ENCODE peak calls at places on chromosomes 13 and 19, in five cellular contexts. R is tibial nerve, E is esophagus squamous epithelium, X is PC-9, H is IMR-90. M is an unnamed sample.

GRCh38 chr13:80680786-80681366 is 339.9 kb upstream of the SPRY2 start:
- DNase-seq in X (no peak), R (no peak), H (no peak), E (no peak), M (no peak)

GRCh38 chr19:4710281-4710600 is 13.4 kb downstream of the DPP9 start:
- DNase-seq in X (no peak), E (no peak), R (no peak), H (no peak), M (no peak)

GRCh38 chr13:21805733-21806132 is 134.9 kb downstream of the FGF9 start:
- DNase-seq in R (no peak), X (no peak), E (no peak), H (no peak), M (no peak)

GRCh38 chr19:16262618-16263017 is 62.0 kb upstream of the KLF2 start:
- DNase-seq in E (no peak), X (no peak), R (no peak), H (no peak), M (no peak)

GRCh38 chr13:69912576-69913074 is 195.0 kb upstream of the ATXN8OS start:
- DNase-seq in R (no peak), X (no peak), H (no peak), E (no peak), M (no peak)

GRCh38 chr19:46786236-46787039 is 2.0 kb downstream of the SLC1A5 start:
- DNase-seq in H (peak), X (peak), R (peak), E (no peak), M (peak)

GRCh38 chr19:39398297-39398864 is 7.2 kb downstream of the MED29 start:
- DNase-seq in E (no peak), H (peak), X (peak), R (peak), M (no peak)

GRCh38 chr13:111586291-111586690 is 265.8 kb downstream of the TEX29 start:
- DNase-seq in X (no peak), R (no peak), E (no peak), H (no peak), M (no peak)

GRCh38 chr13:72246396-72246795 is 379.4 kb upstream of the DACH1 start:
- DNase-seq in X (no peak), R (no peak), H (no peak), E (no peak), M (no peak)

GRCh38 chr13:77511552-77511951 is 24.0 kb upstream of the SCEL start:
- DNase-seq in X (no peak), H (no peak), E (no peak), R (no peak), M (no peak)

GRCh38 chr13:38905081-38905480 is 85.5 kb downstream of the STOML3 start:
- DNase-seq in H (no peak), R (no peak), E (no peak), X (no peak), M (no peak)

GRCh38 chr19:45752639-45753038 is 16.4 kb downstream of the SIX5 start:
- DNase-seq in R (no peak), H (no peak), E (no peak), X (no peak), M (no peak)

GRCh38 chr19:7681336-7682174 is 922 bp downstream of the TRAPPC5 start:
- DNase-seq in R (peak), H (peak), X (peak), E (peak), M (peak)

GRCh38 chr19:37413243-37414084 is 42.6 kb downstream of the ZNF527 start:
- DNase-seq in H (no peak), X (no peak), E (no peak), R (no peak), M (no peak)

GRCh38 chr13:41401371-41401770 is 56.0 kb upstream of the RGCC start:
- DNase-seq in H (no peak), X (no peak), E (no peak), R (no peak), M (no peak)

GRCh38 chr19:374886-375235 is 30.3 kb upstream of the MIER2 start:
- DNase-seq in E (no peak), R (no peak), X (no peak), H (no peak), M (peak)

GRCh38 chr13:37448072-37448471 is 150.5 kb downstream of the POSTN start:
- DNase-seq in X (no peak), E (no peak), H (peak), R (no peak), M (no peak)

GRCh38 chr19:49338691-49339363 is 3.6 kb downstream of the CD37 start:
- DNase-seq in H (no peak), X (peak), R (peak), E (no peak), M (peak)

GRCh38 chr13:114071441-114071840 is 61.0 kb downstream of the RASA3 start:
- DNase-seq in R (peak), X (no peak), H (no peak), E (no peak), M (no peak)

GRCh38 chr19:2337329-2337707 is 8.8 kb downstream of the SPPL2B start:
- DNase-seq in H (peak), R (no peak), E (no peak), X (no peak), M (no peak)

GRCh38 chr19:13962738-13963602 is 10.7 kb downstream of the DCAF15 start:
- DNase-seq in H (peak), E (no peak), X (no peak), R (no peak), M (peak)

GRCh38 chr19:14555918-14556661 is 15.8 kb downstream of the NDUFB7 start:
- DNase-seq in X (peak), H (peak), E (no peak), R (no peak), M (no peak)

GRCh38 chr19:8108560-8109445 is 40.6 kb downstream of the FBN3 start:
- DNase-seq in E (no peak), H (no peak), X (no peak), R (no peak), M (no peak)

GRCh38 chr13:49859568-49859967 is 67.1 kb upstream of the KPNA3 start:
- DNase-seq in X (peak), E (no peak), R (no peak), H (peak), M (no peak)

GRCh38 chr19:48111280-48111679 is 663 bp upstream of the PLA2G4C start:
- DNase-seq in H (no peak), E (no peak), X (no peak), R (no peak), M (no peak)

GRCh38 chr13:50531917-50532899 is 311.3 kb downstream of the DLEU7 start:
- DNase-seq in E (no peak), H (peak), R (no peak), X (no peak), M (no peak)

GRCh38 chr19:11448410-11448809 is 13.0 kb downstream of the PRKCSH start:
- DNase-seq in X (no peak), R (no peak), H (no peak), E (no peak), M (no peak)

GRCh38 chr13:44141213-44141724 is 232.4 kb upstream of the SERP2 start:
- DNase-seq in X (peak), E (no peak), H (no peak), R (no peak), M (no peak)

GRCh38 chr19:15251749-15252397 is 19.6 kb upstream of the EPHX3 start:
- DNase-seq in H (peak), E (no peak), R (peak), X (peak), M (peak)

GRCh38 chr13:85140192-85140591 is 659.0 kb downstream of the SLITRK6 start:
- DNase-seq in E (no peak), H (no peak), X (peak), R (no peak), M (no peak)

GRCh38 chr13:76879211-76879875 is 6.9 kb downstream of the KCTD12 start:
- DNase-seq in X (no peak), R (no peak), H (peak), E (peak), M (peak)

GRCh38 chr19:15466851-15467733 is 2.7 kb upstream of the RASAL3 start:
- DNase-seq in R (no peak), H (peak), E (no peak), X (no peak), M (no peak)

GRCh38 chr19:55678121-55678671 is 3.2 kb downstream of the EPN1 start:
- DNase-seq in E (peak), H (no peak), X (no peak), R (no peak), M (no peak)
- H3K27ac ChIP-seq in E (peak), H (no peak), X (no peak), R (no peak), M (peak)

GRCh38 chr19:5935473-5936307 is 21.6 kb downstream of the CAPS start:
- DNase-seq in H (peak), E (no peak), X (no peak), R (no peak), M (no peak)

GRCh38 chr19:5934779-5935472 is 20.9 kb downstream of the CAPS start:
- DNase-seq in R (no peak), E (no peak), H (peak), X (no peak), M (no peak)

GRCh38 chr19:5934002-5934401 is 19.9 kb downstream of the CAPS start:
- DNase-seq in X (no peak), E (no peak), R (no peak), H (peak), M (no peak)

GRCh38 chr19:5937550-5937949 is 23.5 kb downstream of the CAPS start:
- DNase-seq in R (no peak), E (no peak), H (no peak), X (no peak), M (no peak)

GRCh38 chr19:5936308-5936980 is 22.4 kb downstream of the CAPS start:
- DNase-seq in E (no peak), R (no peak), H (no peak), X (no peak), M (no peak)
- TF ChIP-seq CTCF in E (no peak), R (no peak), H (no peak), X (no peak), M (no peak)

DNA sequence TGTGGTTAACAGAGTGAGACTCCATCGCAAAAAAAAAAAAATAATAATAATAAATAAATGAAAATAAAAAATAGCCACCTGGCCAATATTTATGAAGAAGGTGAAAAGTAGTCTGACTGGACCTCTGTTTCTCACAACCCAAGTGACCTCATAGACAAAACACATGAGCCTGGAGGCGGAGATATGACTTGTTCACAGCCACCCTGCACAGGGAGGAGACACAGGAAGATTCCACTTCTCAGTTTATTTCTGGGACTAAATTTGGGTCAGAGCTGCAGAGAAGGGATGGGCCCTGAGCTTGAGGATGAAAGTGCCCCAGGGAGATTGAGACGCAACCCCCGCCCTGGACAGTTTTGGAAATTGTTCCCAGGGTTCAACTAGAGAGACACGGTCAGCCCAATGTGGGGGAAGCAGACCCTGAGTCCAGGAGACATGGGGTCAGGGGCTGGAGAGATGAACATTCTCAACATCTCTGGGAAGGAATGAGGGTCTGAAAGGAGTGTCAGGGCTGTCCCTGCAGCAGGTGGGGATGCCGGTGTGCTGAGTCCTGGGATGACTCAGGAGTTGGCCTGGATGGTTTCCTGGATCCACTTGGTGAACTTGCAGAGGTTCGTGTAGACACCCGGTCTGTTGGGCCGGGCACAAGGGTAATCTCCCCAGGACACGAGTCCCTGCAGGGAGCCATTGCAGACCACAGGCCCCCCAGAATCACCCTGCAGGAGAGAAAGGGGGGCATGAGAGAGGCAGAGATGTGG is 9.6 kb downstream of the KLK5 start:
- DNase-seq in X (peak), E (no peak), R (no peak), H (no peak), M (no peak)
- H3K27ac ChIP-seq in X (no peak), E (peak), R (no peak), H (no peak), M (no peak)

GRCh38 chr19:34733826-34734600 is at the start of gene ZNF181:
- DNase-seq in E (peak), X (peak), R (peak), H (peak), M (peak)
- TF ChIP-seq CTCF in E (no peak), X (no peak), R (no peak), H (no peak), M (no peak)

GRCh38 chr19:3621689-3622088 is 4.9 kb downstream of the CACTIN start:
- DNase-seq in E (no peak), X (no peak), H (no peak), R (no peak), M (no peak)

GRCh38 chr19:3623716-3624115 is 2.9 kb downstream of the CACTIN start:
- DNase-seq in X (no peak), R (no peak), H (no peak), E (no peak), M (no peak)

GRCh38 chr19:3620145-3620816 is 6.3 kb downstream of the CACTIN start:
- DNase-seq in R (no peak), X (no peak), H (no peak), E (no peak), M (no peak)

GRCh38 chr19:3620817-3621547 is 5.6 kb downstream of the CACTIN start:
- DNase-seq in E (no peak), H (no peak), R (no peak), X (no peak), M (no peak)

GRCh38 chr19:3622224-3622623 is 4.4 kb downstream of the CACTIN start:
- DNase-seq in E (no peak), H (no peak), R (no peak), X (no peak), M (no peak)
- H3K27ac ChIP-seq in E (no peak), H (no peak), R (no peak), X (no peak), M (no peak)

GRCh38 chr19:29259153-29259552 is 46.2 kb upstream of the UQCRFS1 start:
- DNase-seq in X (no peak), E (no peak), R (no peak), H (no peak), M (peak)
- TF ChIP-seq CTCF in X (peak), E (no peak), R (no peak), H (peak), M (no peak)

DNA sequence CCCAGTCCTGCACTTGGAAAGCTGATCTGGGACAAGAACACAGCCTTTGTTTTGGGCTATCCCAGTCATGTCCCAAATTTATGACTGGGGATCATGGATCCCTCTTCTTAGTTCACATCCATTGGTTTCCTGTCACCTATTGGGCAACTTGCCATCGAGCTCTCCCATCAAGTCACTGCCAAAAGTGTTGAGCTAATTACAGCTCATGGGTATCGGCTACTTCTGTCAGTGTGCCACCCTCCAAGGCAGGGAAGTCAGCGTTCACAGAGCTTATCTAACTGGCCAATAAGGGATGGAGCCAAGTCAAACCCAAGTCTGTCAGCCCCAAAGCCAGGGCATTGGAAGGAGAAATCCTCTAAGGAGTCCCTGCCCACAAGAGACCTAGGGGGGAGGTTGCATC is 53.2 kb upstream of the KATNAL1 start:
- DNase-seq in R (no peak), H (no peak), E (no peak), X (no peak), M (no peak)
- H3K27ac ChIP-seq in R (no peak), H (no peak), E (no peak), X (no peak), M (no peak)

GRCh38 chr19:33177417-33177976 is 16.6 kb upstream of the LRP3 start:
- DNase-seq in X (no peak), E (peak), R (no peak), H (no peak), M (no peak)

GRCh38 chr19:33175156-33175782 is 18.9 kb upstream of the LRP3 start:
- DNase-seq in R (no peak), E (no peak), X (no peak), H (no peak), M (no peak)

GRCh38 chr19:33176670-33177416 is 17.3 kb upstream of the LRP3 start:
- DNase-seq in E (peak), X (peak), H (peak), R (peak), M (peak)

GRCh38 chr19:33174186-33174585 is 19.9 kb upstream of the LRP3 start:
- DNase-seq in R (no peak), X (no peak), E (no peak), H (no peak), M (no peak)

GRCh38 chr19:33175886-33176669 is 18.1 kb upstream of the LRP3 start:
- DNase-seq in X (peak), H (peak), E (peak), R (no peak), M (peak)
- TF ChIP-seq CTCF in X (peak), H (no peak), E (no peak), R (no peak), M (no peak)

GRCh38 chr13:46663216-46663615 is 110.2 kb downstream of the LRCH1 start:
- DNase-seq in X (no peak), H (no peak), R (no peak), E (no peak), M (no peak)

GRCh38 chr13:46664195-46664594 is 111.2 kb downstream of the LRCH1 start:
- DNase-seq in H (no peak), X (no peak), R (no peak), E (no peak), M (no peak)

GRCh38 chr13:46665243-46665629 is 112.3 kb downstream of the LRCH1 start:
- DNase-seq in E (no peak), H (no peak), X (no peak), R (no peak), M (no peak)

GRCh38 chr13:46662690-46663089 is 109.7 kb downstream of the LRCH1 start:
- DNase-seq in H (no peak), X (no peak), E (no peak), R (no peak), M (no peak)

DNA sequence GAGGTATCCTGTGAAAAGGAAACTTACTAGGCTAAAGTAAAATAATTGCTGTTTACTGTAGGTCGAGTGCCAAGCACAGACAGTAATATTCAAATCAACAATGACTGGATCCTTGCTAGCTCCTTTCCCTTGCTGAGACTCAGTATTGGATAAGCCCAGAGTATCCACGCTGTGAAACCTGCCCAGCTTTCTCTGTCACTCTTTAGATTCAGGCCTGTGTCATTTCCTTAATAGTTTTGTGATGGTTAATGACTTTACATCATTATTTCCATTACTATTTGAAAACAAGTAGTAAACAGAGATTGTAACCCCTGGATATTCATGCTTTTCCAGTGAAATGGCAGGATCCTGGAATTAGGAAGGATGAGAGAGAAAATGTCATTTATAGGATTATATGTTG is 110.7 kb downstream of the LRCH1 start:
- DNase-seq in X (no peak), H (no peak), R (no peak), E (no peak), M (no peak)
- H3K27ac ChIP-seq in X (no peak), H (no peak), R (no peak), E (peak), M (no peak)

GRCh38 chr19:58056261-58056660 is 2.8 kb upstream of the ZNF135 start:
- DNase-seq in E (no peak), H (no peak), R (no peak), X (no peak), M (no peak)

GRCh38 chr19:58056861-58057260 is 2.2 kb upstream of the ZNF135 start:
- DNase-seq in H (no peak), R (no peak), E (no peak), X (no peak), M (no peak)

GRCh38 chr19:58054792-58055482 is 4.1 kb upstream of the ZNF135 start:
- DNase-seq in X (no peak), H (peak), R (no peak), E (no peak), M (no peak)

GRCh38 chr19:58053480-58054156 is 5.5 kb upstream of the ZNF135 start:
- DNase-seq in X (no peak), E (no peak), R (no peak), H (no peak), M (no peak)

GRCh38 chr19:58055483-58055874 is 3.6 kb upstream of the ZNF135 start:
- DNase-seq in X (no peak), R (no peak), H (no peak), E (no peak), M (no peak)
- TF ChIP-seq CTCF in X (no peak), R (no peak), H (no peak), E (no peak), M (no peak)